ENCODE peak calls at places on chromosomes 5 and 9, in nine cellular contexts. J, T, G, Y, V, O, B, P and Q are unnamed samples.

GRCh38 chr5:53211799-53212198 is 102.2 kb upstream of the MOCS2 start:
- DNase-seq in J (no peak), O (no peak), V (no peak), Y (peak), B (no peak), G (no peak), T (no peak), P (no peak), Q (no peak)

GRCh38 chr5:139473565-139473964 is 2.8 kb downstream of the SMIM33 start:
- DNase-seq in T (no peak), O (no peak), V (no peak), P (no peak), Y (no peak), G (no peak), J (no peak), B (no peak), Q (no peak)

GRCh38 chr5:43874772-43875171 is 271.8 kb downstream of the NNT start:
- DNase-seq in P (no peak), Y (peak), J (no peak), B (no peak), O (no peak), T (peak), G (no peak), V (no peak), Q (no peak)

GRCh38 chr5:126198509-126198908 is 224.7 kb upstream of the GRAMD2B start:
- DNase-seq in T (no peak), O (no peak), B (no peak), J (no peak), V (no peak), G (no peak), Y (no peak), P (no peak), Q (no peak)

GRCh38 chr5:143775258-143775657 is 36.7 kb upstream of the HMHB1 start:
- DNase-seq in T (no peak), B (no peak), G (no peak), O (no peak), Y (peak), V (no peak), J (no peak), P (no peak), Q (no peak)

GRCh38 chr5:54804086-54804485 is 181.3 kb downstream of the ESM1 start:
- DNase-seq in O (no peak), Y (no peak), P (no peak), G (no peak), V (no peak), T (no peak), B (no peak), J (no peak), Q (no peak)

GRCh38 chr5:91219141-91219802 is 163.8 kb downstream of the ARRDC3 start:
- DNase-seq in Y (no peak), T (no peak), V (no peak), O (no peak), J (no peak), G (no peak), B (peak), P (peak), Q (peak)

GRCh38 chr5:132821791-132822190 is 8.7 kb downstream of the SHROOM1 start:
- DNase-seq in P (no peak), V (no peak), J (no peak), T (peak), Y (no peak), B (peak), G (no peak), O (no peak), Q (peak)

GRCh38 chr5:1687301-1687970 is 112.2 kb downstream of the MRPL36 start:
- DNase-seq in T (no peak), G (peak), O (no peak), J (peak), V (no peak), Y (no peak), P (no peak), B (no peak), Q (no peak)

GRCh38 chr5:57503433-57503832 is 20.8 kb upstream of the ACTBL2 start:
- DNase-seq in B (no peak), J (no peak), T (no peak), O (no peak), G (no peak), V (no peak), P (no peak), Y (no peak), Q (no peak)

GRCh38 chr9:128081052-128081451 is 13.0 kb downstream of the SLC25A25 start:
- DNase-seq in G (no peak), P (no peak), T (no peak), V (no peak), B (no peak), Y (peak), O (no peak), J (no peak), Q (no peak)

GRCh38 chr5:118956727-118957126 is 31.6 kb downstream of the DTWD2 start:
- DNase-seq in J (no peak), B (no peak), Y (no peak), O (no peak), P (peak), T (no peak), V (no peak), G (no peak), Q (no peak)

GRCh38 chr5:128264567-128264966 is 181.0 kb downstream of the SLC12A2 start:
- DNase-seq in O (no peak), T (no peak), V (no peak), Y (no peak), B (no peak), P (no peak), G (no peak), J (no peak), Q (peak)

GRCh38 chr5:135462304-135462703 is 10.2 kb upstream of the TIFAB start:
- DNase-seq in J (peak), Y (peak), V (peak), T (peak), B (peak), O (no peak), P (peak), G (peak), Q (peak)

GRCh38 chr5:176157656-176158055 is 80.6 kb upstream of the SIMC1 start:
- DNase-seq in P (no peak), T (no peak), V (no peak), B (no peak), G (no peak), O (no peak), Y (peak), J (no peak), Q (no peak)

GRCh38 chr9:37732086-37732744 is 21.4 kb upstream of the TRMT10B start:
- DNase-seq in G (no peak), P (no peak), V (no peak), J (no peak), B (peak), T (no peak), O (no peak), Y (no peak), Q (no peak)

GRCh38 chr9:86794356-86795046 is 152.8 kb downstream of the GAS1 start:
- DNase-seq in G (no peak), J (no peak), V (no peak), Y (no peak), O (no peak), B (no peak), P (no peak), T (no peak), Q (no peak)

GRCh38 chr9:80842976-80843506 is 846.3 kb downstream of the TLE1 start:
- DNase-seq in B (no peak), Y (no peak), J (no peak), V (no peak), T (no peak), O (no peak), P (no peak), G (no peak), Q (no peak)

GRCh38 chr9:70580593-70581195 is 166.2 kb upstream of the KLF9 start:
- DNase-seq in T (no peak), V (no peak), P (no peak), B (no peak), J (no peak), G (no peak), Y (no peak), O (no peak), Q (no peak)

GRCh38 chr9:95721132-95721531 is 154.4 kb upstream of the ERCC6L2 start:
- DNase-seq in P (no peak), V (no peak), T (no peak), O (no peak), Y (no peak), G (no peak), B (no peak), J (no peak), Q (no peak)

GRCh38 chr5:138938526-138938925 is 63.4 kb upstream of the LRRTM2 start:
- DNase-seq in V (no peak), G (no peak), T (no peak), J (no peak), O (no peak), P (no peak), Y (no peak), B (no peak), Q (no peak)

GRCh38 chr9:134062461-134063087 is 5.3 kb downstream of the BRD3 start:
- DNase-seq in O (no peak), T (no peak), J (no peak), P (no peak), V (peak), B (no peak), G (peak), Y (no peak), Q (no peak)

GRCh38 chr9:20989923-20990341 is 41.5 kb downstream of the HACD4 start:
- DNase-seq in P (no peak), J (no peak), V (peak), G (no peak), B (peak), T (no peak), Y (no peak), O (no peak), Q (peak)

GRCh38 chr5:136212252-136212721 is 19.3 kb upstream of the SMIM32 start:
- DNase-seq in Y (peak), J (peak), P (peak), T (peak), O (peak), B (peak), G (no peak), V (no peak), Q (peak)

GRCh38 chr5:154118832-154119442 is 71.6 kb upstream of the GALNT10 start:
- DNase-seq in Y (peak), B (no peak), G (no peak), V (no peak), O (no peak), T (no peak), P (no peak), J (no peak), Q (no peak)

GRCh38 chr9:90964101-90965020 is 162.7 kb downstream of the SYK start:
- DNase-seq in Y (no peak), G (no peak), B (no peak), J (peak), T (peak), O (no peak), V (no peak), P (peak), Q (no peak)

GRCh38 chr5:78905084-78905938 is 79.8 kb downstream of the ARSB start:
- DNase-seq in O (no peak), Y (no peak), B (no peak), V (no peak), T (no peak), J (peak), P (no peak), G (no peak), Q (no peak)

GRCh38 chr5:80055491-80056170 is 20.5 kb downstream of the THBS4 start:
- DNase-seq in O (no peak), P (no peak), G (no peak), B (no peak), T (no peak), Y (no peak), V (no peak), J (no peak), Q (no peak)

GRCh38 chr9:114278881-114279570 is 43.9 kb upstream of the ORM1 start:
- DNase-seq in P (peak), G (peak), Y (peak), O (no peak), J (no peak), V (peak), B (no peak), T (no peak), Q (no peak)

GRCh38 chr9:87667164-87667738 is 58.7 kb upstream of the CTSL start:
- DNase-seq in J (no peak), B (no peak), Y (peak), T (peak), P (peak), V (peak), G (peak), O (no peak), Q (no peak)

GRCh38 chr5:102770803-102771202 is 15.7 kb downstream of the PAM start:
- DNase-seq in G (no peak), B (no peak), P (no peak), V (no peak), O (no peak), T (no peak), J (no peak), Y (no peak), Q (no peak)

GRCh38 chr5:64939772-64940510 is 171.2 kb downstream of the CWC27 start:
- DNase-seq in G (no peak), B (no peak), T (peak), V (peak), Y (no peak), O (no peak), P (no peak), J (no peak), Q (no peak)

GRCh38 chr9:76717611-76718010 is 46.6 kb upstream of the PCA3 start:
- DNase-seq in O (no peak), J (no peak), P (no peak), B (peak), T (no peak), G (no peak), Y (peak), V (no peak), Q (peak)

GRCh38 chr5:141389153-141390042 is 1.9 kb downstream of the PCDHGB4 start:
- DNase-seq in O (no peak), V (no peak), T (no peak), B (no peak), P (no peak), G (no peak), J (no peak), Y (no peak), Q (no peak)

GRCh38 chr5:133653602-133653995 is 41.3 kb upstream of the FSTL4 start:
- DNase-seq in G (no peak), O (no peak), P (no peak), T (no peak), V (no peak), B (no peak), J (no peak), Y (no peak), Q (no peak)